ENCODE peak calls at places on chromosomes 13 and 19, in four cellular contexts. J, G, R and W are unnamed samples.

GRCh38 chr19:46020819-46021125 is 2.1 kb downstream of the PGLYRP1 start:
- DNase-seq in R (no peak), G (no peak), J (no peak), W (no peak)

GRCh38 chr19:49749771-49750170 is 13.3 kb downstream of the TSKS start:
- DNase-seq in G (no peak), R (no peak), J (no peak), W (no peak)

GRCh38 chr13:23007430-23007829 is 173.3 kb upstream of the SGCG start:
- DNase-seq in R (no peak), J (no peak), G (no peak), W (no peak)

GRCh38 chr19:14056069-14056666 is 5.7 kb downstream of the PALM3 start:
- DNase-seq in G (no peak), R (no peak), J (no peak), W (no peak)

GRCh38 chr13:96104516-96104915 is 14.6 kb downstream of the HS6ST3 start:
- DNase-seq in J (no peak), G (no peak), R (no peak), W (no peak)

GRCh38 chr13:97141564-97142005 is 80.5 kb upstream of the MBNL2 start:
- DNase-seq in J (no peak), G (peak), R (peak), W (no peak)

GRCh38 chr19:49689133-49690072 is at the start of gene ADM5:
- DNase-seq in R (no peak), G (no peak), J (no peak), W (no peak)

GRCh38 chr19:10293637-10294367 is 4.0 kb downstream of the ICAM5 start:
- DNase-seq in R (no peak), G (no peak), J (no peak), W (no peak)

GRCh38 chr19:2328401-2329161 is at the start of the genes LSM7 and SPPL2B:
- DNase-seq in G (no peak), J (peak), R (peak), W (peak)

GRCh38 chr13:41905600-41906254 is 55.2 kb downstream of the VWA8 start:
- DNase-seq in R (peak), G (peak), J (peak), W (peak)

GRCh38 chr19:2421581-2422306 is 5.6 kb downstream of the TIMM13 start:
- DNase-seq in J (no peak), R (no peak), G (no peak), W (no peak)

GRCh38 chr19:12052571-12053169 is at the start of gene ZNF878:
- DNase-seq in R (peak), J (peak), G (no peak), W (peak)

GRCh38 chr19:49749055-49749716 is 13.9 kb downstream of the TSKS start:
- DNase-seq in J (no peak), R (no peak), G (no peak), W (no peak)

GRCh38 chr19:48308695-48309586 is 16.4 kb upstream of the EMP3 start:
- DNase-seq in J (no peak), R (no peak), G (no peak), W (no peak)

GRCh38 chr19:15443838-15444237 is 5.9 kb downstream of the WIZ start:
- DNase-seq in G (no peak), R (no peak), J (no peak), W (no peak)

GRCh38 chr13:47611664-47612288 is 389.3 kb downstream of the SUCLA2 start:
- DNase-seq in R (no peak), J (no peak), G (no peak), W (no peak)

GRCh38 chr19:15629003-15629880 is 11.5 kb upstream of the CYP4F3 start:
- DNase-seq in J (peak), G (peak), R (peak), W (peak)

GRCh38 chr13:111434578-111435159 is 114.2 kb downstream of the TEX29 start:
- DNase-seq in G (no peak), R (no peak), J (no peak), W (no peak)

GRCh38 chr13:25901460-25902376 is 150.1 kb downstream of the SHISA2 start:
- DNase-seq in R (peak), G (peak), J (peak), W (peak)

GRCh38 chr19:6220385-6221191 is 59.2 kb downstream of the MLLT1 start:
- DNase-seq in R (no peak), G (no peak), J (no peak), W (no peak)

GRCh38 chr19:38993271-38993670 is 17.7 kb upstream of the FBXO17 start:
- DNase-seq in J (no peak), R (peak), G (no peak), W (no peak)

GRCh38 chr13:39419866-39420265 is 183.1 kb downstream of the LHFPL6 start:
- DNase-seq in G (no peak), J (no peak), R (no peak), W (no peak)